ENCODE peak calls at places on chromosomes 12 and 14, in seven cellular contexts. Z is cardiac muscle cell, B is mammary epithelial cell, S is HCT116, H is uterus, T is thoracic aorta, P is neuronal stem cell. Y is an unnamed sample.

GRCh38 chr12:49810159-49810459 is 18.1 kb downstream of the NCKAP5L start:
- DNase-seq in T (no peak), S (no peak), Z (no peak), B (no peak), P (no peak), H (no peak), Y (no peak)

GRCh38 chr14:101537286-101537685 is 24.0 kb upstream of the DIO3 start:
- DNase-seq in S (no peak), H (no peak), T (no peak), P (no peak), B (no peak), Z (no peak), Y (no peak)

GRCh38 chr12:113088037-113088436 is 31.5 kb downstream of the DTX1 start:
- DNase-seq in B (no peak), Z (no peak), P (no peak), H (no peak), T (no peak), S (no peak), Y (no peak)

GRCh38 chr12:64296301-64296700 is 74.2 kb upstream of the KICS2 start:
- DNase-seq in H (no peak), S (no peak), T (no peak), P (no peak), B (no peak), Z (no peak), Y (no peak)

GRCh38 chr14:74427651-74428050 is 1.6 kb upstream of the SYNDIG1L start:
- DNase-seq in Z (no peak), H (no peak), S (no peak), T (no peak), B (no peak), P (no peak), Y (no peak)

GRCh38 chr12:13959131-13959734 is 22.2 kb downstream of the GRIN2B start:
- DNase-seq in T (no peak), B (no peak), P (no peak), Z (no peak), S (no peak), H (no peak), Y (no peak)

GRCh38 chr14:71320734-71321555 is 413.7 kb downstream of the PCNX1 start:
- DNase-seq in S (no peak), P (peak; percentile 66), Z (peak; percentile 77), H (peak; percentile 68), T (no peak), B (peak; percentile 71), Y (peak; percentile 63)

GRCh38 chr12:4539167-4539870 is 629 bp downstream of the RAD51AP1 start:
- DNase-seq in B (peak; percentile 4), T (no peak), S (no peak), Z (no peak), H (no peak), P (no peak), Y (no peak)

GRCh38 chr12:32049956-32050355 is 56.7 kb upstream of the BICD1 start:
- DNase-seq in S (no peak), P (no peak), Z (no peak), B (no peak), T (no peak), H (no peak), Y (no peak)

GRCh38 chr14:93219103-93219726 is 12.2 kb downstream of the UBR7 start:
- DNase-seq in S (peak; percentile 51), P (peak; percentile 5), Z (peak; percentile 72), B (peak; percentile 51), H (no peak), T (no peak), Y (peak; percentile 46)

GRCh38 chr12:58901664-58902063 is 18.6 kb downstream of the LRIG3 start:
- DNase-seq in T (no peak), S (no peak), H (no peak), P (no peak), Z (no peak), B (no peak), Y (no peak)

DNA sequence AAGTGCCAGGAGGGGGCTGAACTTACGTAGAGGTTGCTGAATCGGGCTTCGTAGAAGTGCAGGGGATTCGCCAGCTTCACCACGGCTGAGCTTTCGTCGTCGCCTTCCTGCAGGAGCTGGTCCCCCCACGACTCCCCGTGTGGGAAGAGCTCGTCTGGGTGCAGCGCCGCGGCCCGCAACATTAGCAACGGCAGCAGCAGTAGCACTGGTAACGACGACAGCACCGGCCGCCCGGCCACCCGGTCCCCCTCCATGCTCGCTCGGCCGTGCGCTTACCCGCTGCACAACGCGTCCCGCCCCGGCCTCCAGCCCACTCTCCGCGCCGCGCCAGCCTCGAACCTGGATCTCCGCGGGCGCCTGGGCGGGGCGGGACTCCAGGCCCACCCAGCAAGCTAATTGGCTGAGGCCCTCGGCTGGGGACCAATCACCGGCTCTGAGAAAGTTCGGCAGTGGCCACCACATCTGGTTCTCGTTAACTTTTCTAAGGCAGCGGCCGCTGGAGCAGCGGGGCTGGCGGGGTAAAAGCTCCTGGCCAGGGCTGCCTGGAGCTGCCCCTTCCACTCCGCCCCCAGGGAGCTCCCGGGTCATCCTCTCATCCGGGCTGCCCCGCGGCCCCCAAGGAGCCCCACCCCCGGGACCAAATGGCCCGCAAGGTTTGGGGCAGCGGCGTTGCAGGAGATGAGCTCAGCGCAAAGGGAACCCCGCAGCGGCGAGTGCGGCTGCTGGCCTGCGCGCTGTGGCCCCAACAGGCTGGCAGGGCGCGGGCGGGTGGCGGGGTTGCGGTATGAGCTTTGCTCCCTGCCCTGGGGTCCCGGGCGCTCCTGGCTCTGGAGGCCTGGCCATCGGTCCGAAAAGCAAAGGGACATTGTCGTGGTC is at the start of gene NID2:
- DNase-seq in T (no peak), Z (peak; percentile 98), S (no peak), H (peak; percentile 91), P (peak; percentile 89), B (peak; percentile 50), Y (peak; percentile 76)
- H3K27me3 ChIP-seq in T (no peaks in the 10 kb centered on the region), Z (no peaks in the 10 kb centered on the region), S (peaks cover 4% of the 10 kb centered on the region), H (no peaks in the 10 kb centered on the region), P (peaks cover 14% of the 10 kb centered on the region), B (no peaks in the 10 kb centered on the region), Y (no peaks in the 10 kb centered on the region)

GRCh38 chr12:66188584-66189475 is at the start of gene IRAK3:
- DNase-seq in Z (peak; percentile 83), B (peak; percentile 37), P (peak; percentile 29), S (no peak), H (peak; percentile 75), T (peak; percentile 40), Y (peak; percentile 40)
- H3K27me3 ChIP-seq in Z (peaks cover 53% of the 10 kb centered on the region), B (peaks cover 10% of the 10 kb centered on the region), P (peaks cover 51% of the 10 kb centered on the region), S (no peaks in the 10 kb centered on the region), H (no peaks in the 10 kb centered on the region), T (no peaks in the 10 kb centered on the region), Y (no peaks in the 10 kb centered on the region)

GRCh38 chr14:37597538-37598084 is 2.2 kb downstream of the TTC6 start:
- DNase-seq in Z (peak; percentile 41), P (no peak), T (no peak), H (no peak), B (no peak), S (no peak), Y (no peak)

GRCh38 chr14:37600880-37601741 is 5.7 kb downstream of the TTC6 start:
- DNase-seq in P (no peak), T (no peak), S (no peak), B (no peak), H (no peak), Z (no peak), Y (no peak)

GRCh38 chr14:37598085-37598972 is 2.9 kb downstream of the TTC6 start:
- DNase-seq in H (no peak), T (no peak), B (no peak), P (no peak), S (no peak), Z (no peak), Y (no peak)

GRCh38 chr14:37599527-37600368 is 4.3 kb downstream of the TTC6 start:
- DNase-seq in Z (no peak), S (no peak), B (no peak), P (no peak), T (no peak), H (no peak), Y (no peak)

GRCh38 chr14:37598973-37599526 is 3.6 kb downstream of the TTC6 start:
- DNase-seq in B (no peak), Z (no peak), P (no peak), H (no peak), T (no peak), S (no peak), Y (peak; percentile 54)
- H3K27me3 ChIP-seq in B (peaks cover 50% of the 10 kb centered on the region), Z (peaks cover 99% of the 10 kb centered on the region), P (peaks cover 98% of the 10 kb centered on the region), H (peaks cover 75% of the 10 kb centered on the region), T (peaks cover 48% of the 10 kb centered on the region), S (peaks cover 3% of the 10 kb centered on the region), Y (peaks cover 40% of the 10 kb centered on the region)

DNA sequence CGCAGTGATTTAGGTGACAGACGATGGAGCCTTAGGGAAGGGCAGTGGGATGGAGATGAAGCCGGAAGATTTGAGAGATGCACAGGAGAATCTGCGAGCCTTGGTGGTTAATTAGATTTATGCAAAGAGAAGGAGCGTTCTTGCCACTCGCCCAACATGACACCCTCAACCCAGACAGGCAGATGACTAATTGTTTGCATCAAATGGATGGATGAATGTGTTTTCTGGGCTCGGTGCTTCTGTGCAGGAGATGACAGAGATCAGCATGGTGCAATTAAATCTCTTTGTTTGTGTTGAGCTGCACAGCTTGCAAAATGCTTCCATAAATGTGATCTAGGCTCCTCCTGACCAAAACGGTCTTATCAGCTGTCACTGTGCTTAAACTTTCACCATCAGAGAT is 202.3 kb upstream of the PRMT8 start:
- DNase-seq in T (no peak), P (no peak), Z (no peak), H (no peak), B (no peak), S (no peak), Y (no peak)
- H3K27me3 ChIP-seq in T (no peaks in the 10 kb centered on the region), P (no peaks in the 10 kb centered on the region), Z (no peaks in the 10 kb centered on the region), H (no peaks in the 10 kb centered on the region), B (no peaks in the 10 kb centered on the region), S (no peaks in the 10 kb centered on the region), Y (no peaks in the 10 kb centered on the region)

GRCh38 chr14:88321692-88322504 is 1.2 kb downstream of the KCNK10 start:
- DNase-seq in H (no peak), P (no peak), Z (no peak), S (no peak), B (no peak), T (no peak), Y (no peak)
- H3K27me3 ChIP-seq in H (peaks cover 25% of the 10 kb centered on the region), P (no peaks in the 10 kb centered on the region), Z (peaks cover 99% of the 10 kb centered on the region), S (peaks cover 8% of the 10 kb centered on the region), B (peaks cover 43% of the 10 kb centered on the region), T (peaks cover 10% of the 10 kb centered on the region), Y (no peaks in the 10 kb centered on the region)

GRCh38 chr12:111040690-111041089 is 120.3 kb upstream of the MYL2 start:
- DNase-seq in Z (no peak), H (no peak), P (no peak), S (no peak), T (no peak), B (no peak), Y (no peak)

GRCh38 chr12:111038941-111039340 is 118.6 kb upstream of the MYL2 start:
- DNase-seq in T (no peak), B (no peak), S (no peak), P (no peak), H (no peak), Z (no peak), Y (peak; percentile 9)

GRCh38 chr12:111037047-111037446 is 116.7 kb upstream of the MYL2 start:
- DNase-seq in T (no peak), P (no peak), Z (no peak), S (no peak), B (no peak), H (no peak), Y (no peak)

GRCh38 chr12:111035578-111036301 is 115.4 kb upstream of the MYL2 start:
- DNase-seq in B (no peak), T (no peak), H (no peak), S (no peak), P (peak; percentile 48), Z (no peak), Y (no peak)

GRCh38 chr12:111038075-111038474 is 117.7 kb upstream of the MYL2 start:
- DNase-seq in P (no peak), H (no peak), T (no peak), S (no peak), Z (no peak), B (no peak), Y (no peak)
- H3K27me3 ChIP-seq in P (peaks cover 32% of the 10 kb centered on the region), H (peaks cover 15% of the 10 kb centered on the region), T (peaks cover 7% of the 10 kb centered on the region), S (peaks cover 7% of the 10 kb centered on the region), Z (peaks cover 47% of the 10 kb centered on the region), B (peaks cover 32% of the 10 kb centered on the region), Y (no peaks in the 10 kb centered on the region)